ENCODE peak calls at places on chromosomes 12 and 14, in nine cellular contexts. A is PC-9, K is fibroblast of mammary gland, U is HCT116, W is transverse colon, E is ovary, X is upper lobe of left lung, S is dorsolateral prefrontal cortex, Z is kidney epithelial cell. Y is an unnamed sample.

GRCh38 chr14:99415496-99416281 is 65.0 kb downstream of the SETD3 start:
- DNase-seq in X (no peak), U (peak), W (peak), A (peak), E (no peak), Z (peak), K (peak), S (no peak), Y (peak)

GRCh38 chr12:3725267-3726115 is 27.4 kb downstream of the CRACR2A start:
- DNase-seq in X (no peak), S (no peak), A (no peak), Z (no peak), E (no peak), W (no peak), U (no peak), K (peak), Y (peak)

GRCh38 chr12:9951026-9951652 is 19.0 kb upstream of the CLEC2A start:
- DNase-seq in A (no peak), U (no peak), W (peak), K (no peak), E (no peak), S (no peak), Z (no peak), X (no peak), Y (no peak)

GRCh38 chr14:20802341-20803084 is at the start of gene RNASE1:
- DNase-seq in X (peak), U (no peak), A (peak), S (peak), W (peak), E (peak), Z (no peak), K (peak), Y (no peak)

GRCh38 chr14:58640959-58641358 is 3.2 kb downstream of the DACT1 start:
- DNase-seq in K (no peak), W (no peak), U (no peak), E (no peak), Z (no peak), X (no peak), A (no peak), S (no peak), Y (no peak)

GRCh38 chr14:51004801-51005526 is 60.7 kb upstream of the PYGL start:
- DNase-seq in E (no peak), Z (peak), S (no peak), X (no peak), U (no peak), K (peak), W (no peak), A (no peak), Y (peak)

GRCh38 chr14:54682578-54682977 is 115.7 kb downstream of the SAMD4A start:
- DNase-seq in U (no peak), X (no peak), K (no peak), E (no peak), W (no peak), A (no peak), S (no peak), Z (no peak), Y (peak)

GRCh38 chr12:13358391-13358905 is 161.9 kb downstream of the EMP1 start:
- DNase-seq in S (no peak), E (no peak), K (no peak), A (no peak), W (no peak), Z (no peak), X (no peak), U (no peak), Y (no peak)

GRCh38 chr12:67766370-67766769 is 117.8 kb downstream of the DYRK2 start:
- DNase-seq in X (no peak), K (peak), U (no peak), W (no peak), S (no peak), A (peak), E (no peak), Z (peak), Y (peak)

GRCh38 chr12:78403136-78403535 is 461.4 kb upstream of the SYT1 start:
- DNase-seq in A (no peak), W (no peak), X (no peak), K (peak), S (no peak), Z (peak), E (no peak), U (no peak), Y (peak)

GRCh38 chr12:56029666-56030293 is 8.9 kb downstream of the IKZF4 start:
- DNase-seq in E (no peak), X (peak), U (no peak), Z (no peak), S (no peak), K (peak), W (peak), A (peak), Y (peak)

GRCh38 chr12:6647083-6647604 is at the start of gene ACRBP:
- DNase-seq in U (no peak), S (peak), K (peak), A (no peak), Z (peak), W (peak), E (peak), X (peak), Y (peak)

GRCh38 chr12:12717586-12718381 is 616 bp downstream of the CDKN1B start:
- DNase-seq in S (peak), K (no peak), A (peak), Z (no peak), E (peak), W (peak), X (peak), U (no peak), Y (peak)

GRCh38 chr12:90954921-90955320 is at the start of gene CCER1:
- DNase-seq in S (no peak), W (no peak), Z (no peak), K (no peak), A (no peak), E (no peak), U (no peak), X (no peak), Y (no peak)

GRCh38 chr12:90958995-90959394 is 4.0 kb upstream of the CCER1 start:
- DNase-seq in K (peak), S (no peak), X (no peak), E (no peak), A (no peak), U (no peak), Z (no peak), W (no peak), Y (peak)

GRCh38 chr12:90954428-90954827 is 548 bp downstream of the CCER1 start:
- DNase-seq in S (no peak), Z (no peak), X (no peak), W (no peak), A (no peak), K (no peak), E (no peak), U (no peak), Y (no peak)

GRCh38 chr12:90951418-90952110 is 3.4 kb downstream of the CCER1 start:
- DNase-seq in Z (no peak), S (no peak), K (no peak), U (no peak), W (no peak), E (no peak), A (no peak), X (no peak), Y (no peak)

DNA sequence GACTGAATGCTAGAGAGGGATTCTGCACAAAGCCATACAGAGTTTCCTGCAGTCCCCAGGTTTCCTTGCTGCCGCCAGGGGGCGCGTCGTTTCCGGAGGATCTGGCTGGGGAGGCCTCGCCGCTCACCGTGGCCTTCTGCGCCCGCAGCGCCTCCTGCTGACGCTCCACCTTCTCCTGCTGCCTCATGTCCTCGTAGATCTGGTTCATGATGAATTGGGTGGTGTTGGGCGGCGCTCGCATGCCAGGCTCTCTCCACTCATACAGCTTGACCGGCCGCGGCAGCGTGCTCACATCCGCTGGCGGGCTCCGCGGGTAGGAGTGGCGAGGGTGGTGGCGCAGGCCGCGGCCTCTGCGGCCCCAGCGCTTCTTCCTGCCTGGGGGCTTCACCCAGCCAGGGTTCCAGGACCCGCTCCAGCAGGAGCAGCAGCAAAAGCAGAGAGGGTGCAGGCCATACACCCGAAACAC is 987 bp downstream of the CCER1 start:
- DNase-seq in E (no peak), W (no peak), Z (no peak), S (no peak), U (no peak), K (no peak), A (no peak), X (no peak), Y (no peak)
- TF ChIP-seq CTCF in E (no peak), W (no peak), Z (no peak), S (no peak), U (peak), K (peak), A (no peak), X (no peak), Y (peak)

GRCh38 chr14:68548194-68549056 is 244.4 kb downstream of the ZFP36L1 start:
- DNase-seq in W (peak), A (peak), Z (peak), U (peak), S (peak), X (no peak), E (peak), K (peak), Y (peak)
- H3K4me3 ChIP-seq in W (no peak), A (no peak), Z (no peak), U (peak), S (no peak), X (no peak), E (no peak), K (no peak), Y (no peak)

DNA sequence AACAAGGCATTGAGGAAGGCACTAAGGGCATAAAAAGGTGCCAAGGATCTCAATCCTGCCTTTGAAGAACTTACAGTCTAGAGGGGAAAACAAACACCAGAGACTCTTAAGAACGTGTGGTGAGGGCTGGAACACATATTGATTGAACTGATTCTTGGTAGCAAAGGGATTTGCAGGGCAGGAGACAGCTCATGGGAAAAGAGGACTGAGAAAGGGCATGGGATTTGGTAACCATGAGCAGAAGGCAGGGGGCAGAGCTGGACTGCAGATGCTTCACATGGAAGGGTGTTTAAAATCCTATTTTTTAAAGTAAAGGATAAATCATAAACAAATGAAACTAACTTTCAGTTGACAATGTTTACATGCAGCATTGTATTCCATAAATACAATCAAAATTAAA is 203.1 kb downstream of the ITPR2 start:
- DNase-seq in K (peak), E (no peak), A (no peak), W (no peak), U (no peak), S (no peak), Z (no peak), X (no peak), Y (peak)
- TF ChIP-seq CTCF in K (peak), E (peak), A (no peak), W (peak), U (peak), S (peak), Z (peak), X (no peak), Y (peak)

GRCh38 chr14:105774001-105774400 is 247.6 kb downstream of the TMEM121 start:
- DNase-seq in X (no peak), K (no peak), Z (no peak), S (no peak), E (no peak), U (no peak), A (peak), W (no peak), Y (no peak)

GRCh38 chr14:105773584-105773983 is 247.2 kb downstream of the TMEM121 start:
- DNase-seq in W (no peak), K (no peak), E (no peak), S (no peak), U (no peak), Z (no peak), X (no peak), A (no peak), Y (no peak)

GRCh38 chr14:105776924-105777323 is 250.5 kb downstream of the TMEM121 start:
- DNase-seq in U (no peak), A (no peak), K (no peak), S (no peak), W (no peak), X (no peak), E (no peak), Z (no peak), Y (no peak)
- H3K4me3 ChIP-seq in U (no peak), A (no peak), K (no peak), S (no peak), W (no peak), X (no peak), E (no peak), Z (no peak), Y (no peak)

GRCh38 chr12:128052777-128053176 is 214.2 kb upstream of the TMEM132C start:
- DNase-seq in S (no peak), A (no peak), Z (no peak), E (no peak), X (no peak), U (no peak), K (no peak), W (no peak), Y (no peak)
- TF ChIP-seq CTCF in S (no peak), A (no peak), Z (no peak), E (no peak), X (no peak), U (no peak), K (no peak), W (no peak), Y (no peak)

DNA sequence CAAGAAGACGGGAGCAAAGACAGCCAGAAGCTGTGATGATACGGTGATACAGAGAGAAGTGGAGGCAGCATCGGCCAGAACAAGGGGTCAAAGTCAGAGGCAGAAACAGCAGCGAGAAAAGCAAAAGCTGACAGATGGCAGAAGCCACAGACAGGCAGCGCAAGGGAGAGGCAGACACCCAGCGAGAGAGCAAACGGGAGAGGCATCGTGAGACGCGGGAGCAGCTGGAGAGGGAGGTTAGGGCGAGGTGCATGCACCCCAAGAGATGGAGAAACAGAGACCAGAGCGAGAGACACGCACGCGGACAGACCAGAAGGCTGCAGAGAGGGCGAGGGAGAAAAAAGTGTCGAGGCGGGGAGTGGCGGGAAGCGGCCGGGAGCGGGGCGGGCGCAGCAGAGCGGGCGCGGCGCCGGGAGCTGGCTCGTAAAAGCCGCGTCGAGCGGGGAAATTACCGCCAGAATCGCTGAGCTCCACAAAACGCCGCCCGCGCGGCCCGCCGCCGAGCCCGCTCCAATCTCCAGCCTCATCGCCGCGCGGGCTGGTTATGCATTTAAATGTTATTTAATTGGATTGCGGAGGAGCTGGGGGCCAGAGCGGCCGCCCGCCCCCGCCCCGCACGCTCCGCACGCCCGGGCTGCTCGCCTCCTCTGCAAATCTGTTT is 15.6 kb downstream of the SMUG1 start:
- DNase-seq in K (peak), S (peak), X (no peak), E (peak), U (no peak), W (peak), Z (no peak), A (peak), Y (peak)
- H3K4me3 ChIP-seq in K (peak), S (peak), X (peak), E (peak), U (no peak), W (peak), Z (peak), A (no peak), Y (peak)

GRCh38 chr12:39441189-39441962 is 1.5 kb downstream of the KIF21A start:
- DNase-seq in X (no peak), W (no peak), U (no peak), S (no peak), Z (no peak), A (no peak), K (no peak), E (no peak), Y (no peak)

GRCh38 chr12:39441963-39442894 is 691 bp downstream of the KIF21A start:
- DNase-seq in Z (no peak), E (no peak), U (no peak), W (no peak), S (peak), X (peak), K (peak), A (peak), Y (peak)

GRCh38 chr12:39440781-39441180 is 2.1 kb downstream of the KIF21A start:
- DNase-seq in W (no peak), Z (no peak), S (no peak), E (no peak), K (no peak), A (no peak), U (no peak), X (no peak), Y (no peak)

GRCh38 chr12:39443704-39444234 is 849 bp upstream of the KIF21A start:
- DNase-seq in W (no peak), X (no peak), Z (no peak), S (no peak), U (no peak), A (no peak), K (no peak), E (no peak), Y (peak)

GRCh38 chr12:39442895-39443703 is at the start of gene KIF21A:
- DNase-seq in U (peak), A (peak), K (peak), X (peak), E (peak), S (peak), Z (peak), W (peak), Y (peak)
- TF ChIP-seq CTCF in U (peak), A (peak), K (no peak), X (peak), E (peak), S (peak), Z (no peak), W (peak), Y (peak)

DNA sequence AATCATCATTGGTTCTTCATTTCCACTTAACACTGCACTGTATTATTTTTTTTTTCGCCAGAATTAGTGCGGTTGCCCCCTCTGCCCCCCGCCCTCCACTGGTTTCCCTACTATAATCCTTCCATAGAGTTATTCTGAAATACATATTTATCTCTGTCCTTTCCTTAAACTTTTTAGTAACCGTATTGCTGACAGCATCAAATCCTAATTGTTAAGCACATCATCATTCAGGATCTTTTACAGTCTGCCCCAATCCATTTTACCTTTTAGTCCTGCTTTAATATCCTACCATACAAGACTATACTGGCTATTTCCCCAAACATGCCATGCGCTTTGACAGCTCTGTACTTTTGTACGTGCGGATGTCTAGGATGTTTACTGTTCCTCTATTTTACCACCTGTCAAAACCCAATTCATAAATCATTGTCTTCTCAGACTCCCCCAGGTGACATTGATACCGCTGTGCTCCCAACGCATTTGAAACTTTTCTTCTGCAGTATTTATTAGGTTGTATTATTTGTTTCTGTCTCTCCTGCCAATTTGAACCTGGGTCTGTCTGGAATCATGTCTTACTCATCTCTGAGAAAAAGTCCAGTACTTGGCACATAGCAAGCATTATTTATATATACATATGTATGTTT is 1.0 kb downstream of the FGFR1OP2 start:
- DNase-seq in X (no peak), W (no peak), A (no peak), E (no peak), Z (no peak), K (peak), S (no peak), U (no peak), Y (no peak)
- H3K4me3 ChIP-seq in X (peak), W (peak), A (peak), E (peak), Z (peak), K (peak), S (peak), U (peak), Y (peak)

Y was measured in fibroblast of villous mesenchyme.